ENCODE peak calls at places on chromosomes 13 and 19, in five cellular contexts. One of them, this sample, is unnamed.

GRCh38 chr13:65551208-65551607 is 1678.9 kb downstream of the PCDH9 start:
- DNase-seq in esophagus squamous epithelium: no peak
- DNase-seq in IMR-90: no peak
- DNase-seq in choroid plexus epithelial cell: no peak
- DNase-seq in SK-N-SH: no peak
- DNase-seq in this sample: no peak

GRCh38 chr13:87614276-87614675 is 56.9 kb upstream of the SLITRK5 start:
- DNase-seq in choroid plexus epithelial cell: no peak
- DNase-seq in SK-N-SH: no peak
- DNase-seq in esophagus squamous epithelium: no peak
- DNase-seq in IMR-90: no peak
- DNase-seq in this sample: no peak

GRCh38 chr19:13583114-13583513 is 76.8 kb upstream of the CACNA1A start:
- DNase-seq in choroid plexus epithelial cell: no peak
- DNase-seq in esophagus squamous epithelium: no peak
- DNase-seq in SK-N-SH: no peak
- DNase-seq in IMR-90: no peak
- DNase-seq in this sample: no peak

GRCh38 chr13:46369506-46370268 is 17.4 kb downstream of the RUBCNL start:
- DNase-seq in SK-N-SH: no peak
- DNase-seq in IMR-90: peak
- DNase-seq in esophagus squamous epithelium: no peak
- DNase-seq in choroid plexus epithelial cell: peak
- DNase-seq in this sample: no peak

GRCh38 chr13:44109986-44110640 is 230.4 kb downstream of the LACC1 start:
- DNase-seq in choroid plexus epithelial cell: no peak
- DNase-seq in SK-N-SH: no peak
- DNase-seq in IMR-90: no peak
- DNase-seq in esophagus squamous epithelium: no peak
- DNase-seq in this sample: no peak

GRCh38 chr13:67229438-67230242 is 496 bp downstream of the PCDH9 start:
- DNase-seq in IMR-90: peak
- DNase-seq in choroid plexus epithelial cell: peak
- DNase-seq in esophagus squamous epithelium: no peak
- DNase-seq in SK-N-SH: peak
- DNase-seq in this sample: no peak

GRCh38 chr13:33310245-33311038 is 24.9 kb upstream of the STARD13 start:
- DNase-seq in IMR-90: no peak
- DNase-seq in esophagus squamous epithelium: no peak
- DNase-seq in choroid plexus epithelial cell: no peak
- DNase-seq in SK-N-SH: no peak
- DNase-seq in this sample: no peak

GRCh38 chr13:76503756-76504155 is 382.4 kb downstream of the KCTD12 start:
- DNase-seq in SK-N-SH: no peak
- DNase-seq in choroid plexus epithelial cell: no peak
- DNase-seq in IMR-90: no peak
- DNase-seq in esophagus squamous epithelium: no peak
- DNase-seq in this sample: no peak

GRCh38 chr19:50710094-50710493 is 9.5 kb downstream of the SHANK1 start:
- DNase-seq in SK-N-SH: no peak
- DNase-seq in esophagus squamous epithelium: no peak
- DNase-seq in IMR-90: no peak
- DNase-seq in choroid plexus epithelial cell: no peak
- DNase-seq in this sample: no peak

GRCh38 chr19:1853295-1854031 is 5.2 kb upstream of the REXO1 start:
- DNase-seq in esophagus squamous epithelium: no peak
- DNase-seq in IMR-90: peak
- DNase-seq in choroid plexus epithelial cell: peak
- DNase-seq in SK-N-SH: peak
- DNase-seq in this sample: peak

GRCh38 chr19:32908641-32909190 is 39.1 kb upstream of the SLC7A9 start:
- DNase-seq in IMR-90: no peak
- DNase-seq in esophagus squamous epithelium: no peak
- DNase-seq in SK-N-SH: no peak
- DNase-seq in choroid plexus epithelial cell: no peak
- DNase-seq in this sample: no peak

GRCh38 chr13:21478881-21479808 is 20.0 kb upstream of the ZDHHC20 start:
- DNase-seq in IMR-90: peak
- DNase-seq in SK-N-SH: peak
- DNase-seq in esophagus squamous epithelium: no peak
- DNase-seq in choroid plexus epithelial cell: peak
- DNase-seq in this sample: peak

GRCh38 chr19:46732966-46733692 is 12.7 kb upstream of the FKRP start:
- DNase-seq in IMR-90: peak
- DNase-seq in esophagus squamous epithelium: no peak
- DNase-seq in choroid plexus epithelial cell: peak
- DNase-seq in SK-N-SH: no peak
- DNase-seq in this sample: no peak

GRCh38 chr13:90445179-90445578 is 902.3 kb upstream of the MIR17HG start:
- DNase-seq in SK-N-SH: no peak
- DNase-seq in IMR-90: peak
- DNase-seq in choroid plexus epithelial cell: peak
- DNase-seq in esophagus squamous epithelium: no peak
- DNase-seq in this sample: peak

GRCh38 chr13:93765056-93765455 is 538.4 kb downstream of the GPC6 start:
- DNase-seq in IMR-90: no peak
- DNase-seq in choroid plexus epithelial cell: no peak
- DNase-seq in esophagus squamous epithelium: no peak
- DNase-seq in SK-N-SH: no peak
- DNase-seq in this sample: no peak

GRCh38 chr19:29446331-29446730 is 79.5 kb upstream of the VSTM2B start:
- DNase-seq in SK-N-SH: no peak
- DNase-seq in IMR-90: no peak
- DNase-seq in choroid plexus epithelial cell: no peak
- DNase-seq in esophagus squamous epithelium: no peak
- DNase-seq in this sample: no peak

GRCh38 chr13:30033681-30034447 is 183.4 kb upstream of the UBL3 start:
- DNase-seq in IMR-90: peak
- DNase-seq in SK-N-SH: no peak
- DNase-seq in esophagus squamous epithelium: no peak
- DNase-seq in choroid plexus epithelial cell: peak
- DNase-seq in this sample: no peak

GRCh38 chr19:50518091-50519005 is 4.6 kb upstream of the ASPDH start:
- DNase-seq in IMR-90: no peak
- DNase-seq in choroid plexus epithelial cell: no peak
- DNase-seq in SK-N-SH: no peak
- DNase-seq in esophagus squamous epithelium: no peak
- DNase-seq in this sample: no peak

GRCh38 chr13:33249894-33250293 is 35.7 kb downstream of the STARD13 start:
- DNase-seq in esophagus squamous epithelium: no peak
- DNase-seq in choroid plexus epithelial cell: no peak
- DNase-seq in IMR-90: no peak
- DNase-seq in SK-N-SH: no peak
- DNase-seq in this sample: no peak

GRCh38 chr13:44974056-44974798 is 15.0 kb downstream of the NUFIP1 start:
- DNase-seq in SK-N-SH: no peak
- DNase-seq in esophagus squamous epithelium: no peak
- DNase-seq in IMR-90: peak
- DNase-seq in choroid plexus epithelial cell: peak
- DNase-seq in this sample: peak

GRCh38 chr13:33186851-33187250 is 98.7 kb downstream of the STARD13 start:
- DNase-seq in IMR-90: peak
- DNase-seq in SK-N-SH: no peak
- DNase-seq in choroid plexus epithelial cell: peak
- DNase-seq in esophagus squamous epithelium: no peak
- DNase-seq in this sample: no peak

GRCh38 chr13:75410207-75410606 is 71.8 kb downstream of the TBC1D4 start:
- DNase-seq in choroid plexus epithelial cell: no peak
- DNase-seq in esophagus squamous epithelium: no peak
- DNase-seq in SK-N-SH: no peak
- DNase-seq in IMR-90: no peak
- DNase-seq in this sample: no peak

GRCh38 chr19:18412610-18413239 is 6.5 kb upstream of the SSBP4 start:
- DNase-seq in choroid plexus epithelial cell: no peak
- DNase-seq in SK-N-SH: no peak
- DNase-seq in esophagus squamous epithelium: no peak
- DNase-seq in IMR-90: no peak
- DNase-seq in this sample: no peak

DNA sequence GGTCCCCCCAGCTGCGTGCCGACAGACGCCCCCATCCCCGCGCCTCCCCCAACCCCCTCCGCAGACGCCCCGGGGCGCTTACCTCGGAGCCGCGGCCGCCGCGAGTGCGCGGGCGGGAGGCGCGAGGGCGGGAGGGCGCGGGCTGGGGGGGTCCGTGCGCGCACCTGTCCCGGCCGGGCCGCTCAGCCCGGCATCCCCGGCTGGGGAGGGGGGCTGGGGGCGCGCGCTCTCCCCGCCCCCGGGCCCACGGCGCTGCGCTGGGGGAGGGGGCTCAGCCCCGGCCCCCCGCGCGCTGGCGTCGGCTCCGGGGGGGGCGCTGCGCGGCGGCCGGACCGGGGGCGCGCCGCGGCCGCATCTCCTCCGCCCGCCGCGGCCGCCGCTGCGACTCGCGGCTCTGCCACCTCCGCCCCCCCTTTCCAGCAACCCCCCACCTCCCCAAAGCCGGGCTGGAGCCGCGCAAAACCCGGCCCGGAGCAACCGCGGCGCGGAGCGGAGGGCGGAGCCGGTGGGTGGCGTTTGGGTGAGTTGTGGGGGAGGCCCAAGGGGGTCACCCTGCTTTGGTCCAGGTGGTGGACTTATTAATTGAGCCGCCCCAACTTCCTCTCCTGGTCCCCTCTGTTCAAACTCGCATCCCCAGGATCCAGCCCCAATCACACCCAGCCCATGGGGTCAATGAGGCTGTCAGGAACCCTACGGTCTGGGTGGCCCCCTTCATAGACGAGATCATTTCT is 22.1 kb upstream of the SEMA6B start:
- DNase-seq in IMR-90: no peak
- DNase-seq in SK-N-SH: peak
- DNase-seq in esophagus squamous epithelium: no peak
- DNase-seq in choroid plexus epithelial cell: no peak
- DNase-seq in this sample: no peak
- H3K4me3 ChIP-seq in IMR-90: peak
- H3K4me3 ChIP-seq in SK-N-SH: no peak
- H3K4me3 ChIP-seq in esophagus squamous epithelium: peak
- H3K4me3 ChIP-seq in choroid plexus epithelial cell: peak
- H3K4me3 ChIP-seq in this sample: no peak

GRCh38 chr19:15811476-15811875 is 4.0 kb downstream of the OR10H1 start:
- DNase-seq in choroid plexus epithelial cell: no peak
- DNase-seq in IMR-90: no peak
- DNase-seq in SK-N-SH: no peak
- DNase-seq in esophagus squamous epithelium: no peak
- DNase-seq in this sample: no peak

GRCh38 chr19:15815306-15815705 is at the start of gene OR10H1:
- DNase-seq in IMR-90: no peak
- DNase-seq in SK-N-SH: no peak
- DNase-seq in choroid plexus epithelial cell: no peak
- DNase-seq in esophagus squamous epithelium: no peak
- DNase-seq in this sample: peak

GRCh38 chr19:15812059-15812722 is 3.3 kb downstream of the OR10H1 start:
- DNase-seq in esophagus squamous epithelium: no peak
- DNase-seq in IMR-90: no peak
- DNase-seq in choroid plexus epithelial cell: no peak
- DNase-seq in SK-N-SH: no peak
- DNase-seq in this sample: no peak

GRCh38 chr19:15813916-15814315 is 1.5 kb downstream of the OR10H1 start:
- DNase-seq in esophagus squamous epithelium: no peak
- DNase-seq in IMR-90: no peak
- DNase-seq in choroid plexus epithelial cell: no peak
- DNase-seq in SK-N-SH: no peak
- DNase-seq in this sample: no peak

DNA sequence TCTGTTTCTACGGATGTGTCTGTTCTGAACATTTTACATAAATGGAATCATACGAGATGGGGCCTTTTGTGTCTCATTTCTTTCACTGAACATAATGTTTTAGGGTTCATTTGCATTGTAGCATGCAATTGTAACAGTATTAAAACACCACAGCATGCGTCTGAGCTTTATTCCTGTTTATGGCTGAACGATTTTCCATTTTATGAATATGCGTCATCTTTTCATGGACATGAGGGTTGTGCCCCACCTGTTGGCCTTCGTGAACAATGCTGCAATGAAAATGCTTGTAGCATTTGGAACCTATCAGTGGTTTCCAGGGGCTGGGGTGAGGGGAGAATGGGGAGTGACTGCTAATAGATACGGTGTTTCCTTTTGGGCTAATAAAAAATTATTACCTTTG is 5.1 kb downstream of the OR10H1 start:
- DNase-seq in IMR-90: no peak
- DNase-seq in SK-N-SH: no peak
- DNase-seq in choroid plexus epithelial cell: no peak
- DNase-seq in esophagus squamous epithelium: no peak
- DNase-seq in this sample: peak
- TF ChIP-seq CTCF in IMR-90: no peak
- TF ChIP-seq CTCF in SK-N-SH: peak
- TF ChIP-seq CTCF in choroid plexus epithelial cell: no peak
- TF ChIP-seq CTCF in esophagus squamous epithelium: peak
- TF ChIP-seq CTCF in this sample: peak

GRCh38 chr19:39996811-39997594 is at the start of gene ZNF546:
- DNase-seq in SK-N-SH: peak
- DNase-seq in IMR-90: peak
- DNase-seq in choroid plexus epithelial cell: peak
- DNase-seq in esophagus squamous epithelium: peak
- DNase-seq in this sample: peak

GRCh38 chr19:39995794-39996193 is 1.1 kb upstream of the ZNF546 start:
- DNase-seq in IMR-90: no peak
- DNase-seq in choroid plexus epithelial cell: no peak
- DNase-seq in SK-N-SH: no peak
- DNase-seq in esophagus squamous epithelium: no peak
- DNase-seq in this sample: no peak

GRCh38 chr19:39998511-39998910 is 1.7 kb downstream of the ZNF546 start:
- DNase-seq in choroid plexus epithelial cell: no peak
- DNase-seq in IMR-90: peak
- DNase-seq in SK-N-SH: no peak
- DNase-seq in esophagus squamous epithelium: no peak
- DNase-seq in this sample: no peak

GRCh38 chr19:39996218-39996810 is 546 bp upstream of the ZNF546 start:
- DNase-seq in esophagus squamous epithelium: no peak
- DNase-seq in SK-N-SH: peak
- DNase-seq in IMR-90: peak
- DNase-seq in choroid plexus epithelial cell: peak
- DNase-seq in this sample: no peak

DNA sequence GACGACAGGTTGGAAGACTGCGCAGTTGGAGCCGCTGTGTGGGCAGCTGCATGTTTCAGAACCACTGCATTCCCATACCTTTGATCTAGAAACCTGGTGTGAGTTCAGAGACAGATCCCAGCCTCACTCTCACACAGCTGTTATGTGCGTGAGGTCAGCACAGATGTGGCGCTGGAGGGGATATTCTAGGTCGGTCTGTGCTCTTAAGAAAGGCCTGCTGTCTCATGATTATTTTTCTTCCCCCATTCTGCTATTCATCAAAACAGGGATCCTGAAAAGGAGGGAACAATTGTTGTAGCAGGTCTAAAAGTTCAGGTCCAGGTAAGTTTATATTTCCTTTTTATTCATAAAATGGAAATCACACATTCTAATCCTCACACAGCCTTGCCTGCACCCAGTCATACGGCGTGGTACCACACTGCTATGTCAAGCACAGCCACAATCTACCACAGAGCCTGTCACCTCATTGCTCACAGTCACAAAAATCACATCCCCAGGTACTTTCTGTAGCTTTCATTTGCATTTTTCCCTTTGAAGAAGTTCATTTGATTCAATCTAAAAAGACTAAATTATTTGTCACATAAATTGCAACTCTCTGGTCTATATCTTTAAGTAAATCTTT is 846 bp downstream of the ZNF546 start:
- DNase-seq in SK-N-SH: peak
- DNase-seq in choroid plexus epithelial cell: peak
- DNase-seq in IMR-90: peak
- DNase-seq in esophagus squamous epithelium: no peak
- DNase-seq in this sample: no peak
- H3K4me3 ChIP-seq in SK-N-SH: peak
- H3K4me3 ChIP-seq in choroid plexus epithelial cell: peak
- H3K4me3 ChIP-seq in IMR-90: peak
- H3K4me3 ChIP-seq in esophagus squamous epithelium: peak
- H3K4me3 ChIP-seq in this sample: peak

GRCh38 chr19:37317403-37318209 is 53.3 kb upstream of the ZNF527 start:
- DNase-seq in IMR-90: peak
- DNase-seq in choroid plexus epithelial cell: peak
- DNase-seq in esophagus squamous epithelium: peak
- DNase-seq in SK-N-SH: peak
- DNase-seq in this sample: peak
- TF ChIP-seq CTCF in IMR-90: peak
- TF ChIP-seq CTCF in choroid plexus epithelial cell: peak
- TF ChIP-seq CTCF in esophagus squamous epithelium: peak
- TF ChIP-seq CTCF in SK-N-SH: peak
- TF ChIP-seq CTCF in this sample: no peak